ENCODE peak calls at places on chromosomes 13 and 19, in five cellular contexts. One of them, this sample, is unnamed.
A peak's percentile ranks its signal among the peaks of the same experiment; 100 is the strongest.

GRCh38 chr19:38152461-38153379 is 71.3 kb downstream of the DPF1 start:
- DNase-seq in Caco-2: no peak
- DNase-seq in adrenal gland: no peak
- DNase-seq in thoracic aorta: no peak
- DNase-seq in psoas muscle: no peak
- DNase-seq in this sample: no peak

GRCh38 chr19:51108805-51109146 is 567 bp upstream of the CTU1 start:
- DNase-seq in Caco-2: no peak
- DNase-seq in adrenal gland: no peak
- DNase-seq in thoracic aorta: no peak
- DNase-seq in psoas muscle: no peak
- DNase-seq in this sample: no peak

GRCh38 chr13:28423010-28423409 is 71.9 kb downstream of the FLT1 start:
- DNase-seq in Caco-2: no peak
- DNase-seq in adrenal gland: peak; percentile 56
- DNase-seq in thoracic aorta: no peak
- DNase-seq in psoas muscle: no peak
- DNase-seq in this sample: peak; percentile 32

GRCh38 chr13:94128430-94128829 is 351.1 kb downstream of the DCT start:
- DNase-seq in Caco-2: no peak
- DNase-seq in adrenal gland: no peak
- DNase-seq in thoracic aorta: no peak
- DNase-seq in psoas muscle: peak; percentile 51
- DNase-seq in this sample: peak; percentile 56

GRCh38 chr19:13507053-13507611 is 853 bp upstream of the CACNA1A start:
- DNase-seq in Caco-2: no peak
- DNase-seq in adrenal gland: no peak
- DNase-seq in thoracic aorta: no peak
- DNase-seq in psoas muscle: no peak
- DNase-seq in this sample: no peak

GRCh38 chr19:41880329-41880708 is 2.7 kb upstream of the ARHGEF1 start:
- DNase-seq in Caco-2: no peak
- DNase-seq in adrenal gland: no peak
- DNase-seq in thoracic aorta: no peak
- DNase-seq in psoas muscle: no peak
- DNase-seq in this sample: no peak

GRCh38 chr19:48121909-48122371 is 11.3 kb upstream of the PLA2G4C start:
- DNase-seq in Caco-2: no peak
- DNase-seq in adrenal gland: peak; percentile 32
- DNase-seq in thoracic aorta: no peak
- DNase-seq in psoas muscle: no peak
- DNase-seq in this sample: no peak

GRCh38 chr19:38437917-38438316 is 4.4 kb downstream of the RYR1 start:
- DNase-seq in Caco-2: no peak
- DNase-seq in adrenal gland: no peak
- DNase-seq in thoracic aorta: no peak
- DNase-seq in psoas muscle: no peak
- DNase-seq in this sample: no peak

DNA sequence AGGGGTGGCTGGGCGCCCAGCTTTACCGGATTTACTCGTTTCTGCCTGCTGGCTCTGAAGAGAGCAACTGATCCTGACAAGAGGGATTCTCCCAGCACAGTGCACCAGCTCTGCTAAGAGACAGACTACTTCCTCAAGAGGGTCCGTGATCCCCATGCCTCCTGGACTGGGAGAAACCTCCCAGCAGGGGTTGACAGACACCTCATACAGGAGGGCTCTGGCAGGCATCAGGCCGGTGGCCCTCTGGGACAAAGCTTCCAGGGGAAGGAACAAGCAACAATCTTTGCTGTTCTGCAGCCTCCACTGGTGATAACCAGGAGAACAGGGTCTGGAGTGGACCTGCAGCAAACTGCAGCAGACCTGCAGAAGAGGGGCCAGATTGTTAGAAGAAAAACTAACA is 1192.5 kb upstream of the PRR20A start:
- DNase-seq in Caco-2: no peak
- DNase-seq in adrenal gland: no peak
- DNase-seq in thoracic aorta: no peak
- DNase-seq in psoas muscle: no peak
- DNase-seq in this sample: no peak
- H3K9me3 ChIP-seq in Caco-2: no peaks in the 10 kb centered on the region
- H3K9me3 ChIP-seq in adrenal gland: no peaks in the 10 kb centered on the region
- H3K9me3 ChIP-seq in thoracic aorta: no peaks in the 10 kb centered on the region
- H3K9me3 ChIP-seq in psoas muscle: no peaks in the 10 kb centered on the region
- H3K9me3 ChIP-seq in this sample: no peaks in the 10 kb centered on the region

GRCh38 chr13:106484084-106484754 is 51.2 kb downstream of the EFNB2 start:
- DNase-seq in Caco-2: no peak
- DNase-seq in adrenal gland: no peak
- DNase-seq in thoracic aorta: no peak
- DNase-seq in psoas muscle: no peak
- DNase-seq in this sample: no peak
- H3K4me3 ChIP-seq in Caco-2: no peak overlapping the region
- H3K4me3 ChIP-seq in adrenal gland: no peak overlapping the region
- H3K4me3 ChIP-seq in thoracic aorta: peak overlapping the region; percentile 62
- H3K4me3 ChIP-seq in psoas muscle: peak overlapping the region; percentile 44
- H3K4me3 ChIP-seq in this sample: peak overlapping the region; percentile 5

GRCh38 chr19:9528757-9529336 is 9.6 kb downstream of the ZNF426 start:
- DNase-seq in Caco-2: no peak
- DNase-seq in adrenal gland: no peak
- DNase-seq in thoracic aorta: no peak
- DNase-seq in psoas muscle: no peak
- DNase-seq in this sample: no peak

GRCh38 chr19:9535934-9536333 is 2.5 kb downstream of the ZNF426 start:
- DNase-seq in Caco-2: no peak
- DNase-seq in adrenal gland: no peak
- DNase-seq in thoracic aorta: no peak
- DNase-seq in psoas muscle: no peak
- DNase-seq in this sample: no peak

GRCh38 chr19:9531933-9532332 is 6.5 kb downstream of the ZNF426 start:
- DNase-seq in Caco-2: no peak
- DNase-seq in adrenal gland: no peak
- DNase-seq in thoracic aorta: no peak
- DNase-seq in psoas muscle: no peak
- DNase-seq in this sample: no peak
- H3K9me3 ChIP-seq in Caco-2: peaks cover 39% of the 10 kb centered on the region
- H3K9me3 ChIP-seq in adrenal gland: peaks cover 17% of the 10 kb centered on the region
- H3K9me3 ChIP-seq in thoracic aorta: peaks cover 71% of the 10 kb centered on the region
- H3K9me3 ChIP-seq in psoas muscle: peaks cover 76% of the 10 kb centered on the region
- H3K9me3 ChIP-seq in this sample: peaks cover 21% of the 10 kb centered on the region

GRCh38 chr19:8052464-8052859 is at the start of gene CCL25:
- DNase-seq in Caco-2: no peak
- DNase-seq in adrenal gland: no peak
- DNase-seq in thoracic aorta: no peak
- DNase-seq in psoas muscle: no peak
- DNase-seq in this sample: no peak
- H3K4me3 ChIP-seq in Caco-2: no peak within 1 kb of the TSS
- H3K4me3 ChIP-seq in adrenal gland: no peak within 1 kb of the TSS
- H3K4me3 ChIP-seq in thoracic aorta: no peak within 1 kb of the TSS
- H3K4me3 ChIP-seq in psoas muscle: no peak within 1 kb of the TSS
- H3K4me3 ChIP-seq in this sample: no peak within 1 kb of the TSS